ENCODE peak calls at places on chromosomes 16 and 17, in eight cellular contexts. V, J, D, T, F, M, L and X are unnamed samples.

GRCh38 chr17:7712111-7712771 is 5.3 kb upstream of the DNAH2 start:
- DNase-seq in F (no peak), J (no peak), T (no peak), M (no peak), L (no peak), D (no peak), V (no peak), X (no peak)

GRCh38 chr16:27928542-27928941 is 135.0 kb downstream of the GSG1L start:
- DNase-seq in F (no peak), V (no peak), J (no peak), T (no peak), M (no peak), L (no peak), D (no peak), X (no peak)

GRCh38 chr16:69035375-69035774 is 70.1 kb upstream of the HAS3 start:
- DNase-seq in L (no peak), M (peak; percentile 20), T (no peak), V (no peak), D (no peak), J (peak; percentile 41), F (no peak), X (no peak)

GRCh38 chr16:85286970-85287814 is 174.9 kb upstream of the CIBAR2 start:
- DNase-seq in T (peak; percentile 47), L (no peak), M (no peak), D (no peak), V (no peak), F (no peak), J (no peak), X (peak; percentile 7)

GRCh38 chr16:15575293-15576049 is 67.5 kb downstream of the MARF1 start:
- DNase-seq in J (peak; percentile 42), T (no peak), V (no peak), L (no peak), M (no peak), F (no peak), D (no peak), X (no peak)

GRCh38 chr17:80737106-80738019 is 192.7 kb downstream of the RPTOR start:
- DNase-seq in D (peak; percentile 64), F (no peak), V (no peak), M (no peak), T (no peak), J (no peak), L (no peak), X (no peak)

GRCh38 chr17:34163681-34164080 is 91.4 kb upstream of the CCL2 start:
- DNase-seq in J (no peak), D (no peak), T (peak; percentile 29), M (no peak), L (no peak), V (no peak), F (no peak), X (peak; percentile 29)

GRCh38 chr17:78126895-78127239 is 1.7 kb downstream of the TMC6 start:
- DNase-seq in F (no peak), J (no peak), L (no peak), M (no peak), V (no peak), T (no peak), D (no peak), X (no peak)

GRCh38 chr17:56821847-56822534 is 11.7 kb downstream of the C17orf67 start:
- DNase-seq in L (no peak), D (no peak), F (no peak), T (no peak), M (no peak), V (no peak), J (no peak), X (no peak)

GRCh38 chr17:48553190-48553547 is 8.3 kb upstream of the HOXB2 start:
- DNase-seq in D (no peak), J (no peak), F (no peak), T (no peak), V (no peak), L (no peak), M (no peak), X (no peak)

GRCh38 chr16:3223913-3224515 is 10.9 kb downstream of the ZNF200 start:
- DNase-seq in V (no peak), T (no peak), J (peak; percentile 47), D (no peak), F (no peak), L (no peak), M (no peak), X (peak; percentile 14)

GRCh38 chr16:86975445-86975844 is 341.7 kb downstream of the C16orf95 start:
- DNase-seq in T (peak; percentile 88), V (no peak), J (peak; percentile 86), F (no peak), M (peak; percentile 75), D (peak; percentile 75), L (no peak), X (peak; percentile 91)

GRCh38 chr17:42288078-42288984 is at the start of gene STAT5A:
- DNase-seq in D (peak; percentile 96), J (no peak), F (peak; percentile 89), T (peak; percentile 72), M (peak; percentile 94), L (peak; percentile 84), V (peak; percentile 58), X (peak; percentile 90)

GRCh38 chr17:62807812-62808575 is at the start of gene MARCHF10:
- DNase-seq in D (no peak), J (no peak), M (no peak), F (peak; percentile 69), L (peak; percentile 46), V (no peak), T (peak; percentile 23), X (no peak)

GRCh38 chr17:65085397-65085796 is 28.9 kb upstream of the GNA13 start:
- DNase-seq in D (no peak), J (no peak), F (no peak), V (no peak), L (no peak), T (no peak), M (no peak), X (no peak)

GRCh38 chr17:50053654-50053960 is 2.3 kb upstream of the ITGA3 start:
- DNase-seq in T (no peak), M (no peak), J (no peak), L (no peak), V (no peak), F (no peak), D (no peak), X (no peak)

GRCh38 chr16:12511708-12512107 is 292.0 kb downstream of the CPPED1 start:
- DNase-seq in T (no peak), J (no peak), V (no peak), F (no peak), D (peak; percentile 47), M (no peak), L (no peak), X (no peak)

GRCh38 chr17:13558588-13558987 is 43.1 kb downstream of the HS3ST3A1 start:
- DNase-seq in T (no peak), M (no peak), D (no peak), F (no peak), L (no peak), V (no peak), J (no peak), X (no peak)

GRCh38 chr16:9102379-9102778 is 10.9 kb downstream of the HAPSTR1 start:
- DNase-seq in T (peak; percentile 93), M (no peak), L (no peak), D (no peak), F (no peak), V (no peak), J (no peak), X (peak; percentile 80)

GRCh38 chr17:82112181-82112865 is 14.3 kb upstream of the FASN start:
- DNase-seq in L (no peak), V (no peak), T (no peak), D (no peak), J (no peak), F (no peak), M (no peak), X (no peak)

GRCh38 chr17:11950771-11951519 is 46.3 kb downstream of the ZNF18 start:
- DNase-seq in M (no peak), D (no peak), F (no peak), T (no peak), J (no peak), V (no peak), L (no peak), X (peak; percentile 12)

GRCh38 chr17:57603541-57603940 is 141.6 kb downstream of the CCDC182 start:
- DNase-seq in D (no peak), J (no peak), T (no peak), F (no peak), M (no peak), L (no peak), V (no peak), X (no peak)

GRCh38 chr16:27618611-27619380 is 68.9 kb downstream of the KATNIP start:
- DNase-seq in J (no peak), D (no peak), V (no peak), M (no peak), F (no peak), L (no peak), T (no peak), X (no peak)

GRCh38 chr17:19387921-19388521 is 1.0 kb upstream of the MFAP4 start:
- DNase-seq in J (no peak), D (no peak), V (no peak), M (no peak), L (no peak), F (no peak), T (peak; percentile 77), X (no peak)

GRCh38 chr17:58200024-58200633 is 7.6 kb downstream of the EPX start:
- DNase-seq in V (peak; percentile 23), L (peak; percentile 72), M (peak; percentile 52), J (no peak), D (peak; percentile 64), T (peak; percentile 64), F (peak; percentile 81), X (peak; percentile 53)

GRCh38 chr17:6509921-6510320 is 46.4 kb downstream of the PITPNM3 start:
- DNase-seq in M (no peak), L (no peak), V (no peak), T (no peak), D (no peak), J (no peak), F (no peak), X (no peak)

GRCh38 chr16:62277942-62278341 is 241.7 kb upstream of the CDH8 start:
- DNase-seq in M (no peak), F (no peak), D (no peak), T (no peak), V (no peak), L (no peak), J (no peak), X (no peak)

GRCh38 chr17:32882734-32883133 is 5.8 kb upstream of the MYO1D start:
- DNase-seq in L (peak; percentile 51), D (no peak), T (peak; percentile 62), M (peak; percentile 54), J (no peak), F (no peak), V (no peak), X (no peak)

GRCh38 chr16:85138073-85138824 is 26.0 kb upstream of the CIBAR2 start:
- DNase-seq in V (no peak), D (no peak), M (no peak), J (no peak), T (no peak), F (no peak), L (no peak), X (no peak)

GRCh38 chr16:58110590-58111330 is 18.4 kb downstream of the CFAP20 start:
- DNase-seq in L (no peak), T (peak; percentile 99), V (no peak), M (no peak), F (no peak), D (no peak), J (no peak), X (no peak)

GRCh38 chr16:19162085-19162484 is 6.0 kb upstream of the SYT17 start:
- DNase-seq in F (no peak), D (no peak), L (no peak), V (no peak), J (no peak), T (no peak), M (no peak), X (no peak)

GRCh38 chr16:19997264-19997663 is 76.4 kb downstream of the GPR139 start:
- DNase-seq in F (no peak), V (no peak), T (no peak), M (no peak), J (no peak), L (no peak), D (no peak), X (no peak)

GRCh38 chr17:11303773-11304394 is 62.9 kb downstream of the SHISA6 start:
- DNase-seq in V (no peak), D (no peak), J (no peak), T (no peak), L (no peak), M (no peak), F (no peak), X (no peak)

GRCh38 chr16:2035431-2036199 is 8.9 kb downstream of the NHERF2 start:
- DNase-seq in T (peak; percentile 96), M (peak; percentile 56), J (no peak), L (no peak), D (peak; percentile 90), F (no peak), V (no peak), X (peak; percentile 65)